ENCODE peak calls at places on chromosomes 7 and 10, in four cellular contexts. V, Y, B and C are unnamed samples.

GRCh38 chr10:102796407-102797176 is 40.6 kb downstream of the CYP17A1 start:
- DNase-seq in V (no peak), Y (peak; percentile 60), B (no peak), C (peak; percentile 49)

GRCh38 chr7:25922296-25922695 is 229.7 kb upstream of the NFE2L3 start:
- DNase-seq in V (no peak), Y (no peak), B (no peak), C (peak; percentile 42)

GRCh38 chr7:32937344-32938174 is 19.7 kb upstream of the FKBP9 start:
- DNase-seq in V (no peak), Y (no peak), B (no peak), C (no peak)

GRCh38 chr10:15224948-15225347 is 56.5 kb upstream of the NMT2 start:
- DNase-seq in V (no peak), Y (no peak), B (no peak), C (no peak)

GRCh38 chr7:29900745-29901144 is 88.9 kb downstream of the SCRN1 start:
- DNase-seq in V (no peak), Y (no peak), B (no peak), C (no peak)

GRCh38 chr10:110433740-110434139 is 64.0 kb upstream of the DUSP5 start:
- DNase-seq in V (no peak), Y (no peak), B (no peak), C (no peak)

GRCh38 chr10:13698217-13698616 is 111.5 kb downstream of the PRPF18 start:
- DNase-seq in V (no peak), Y (no peak), B (no peak), C (no peak)

GRCh38 chr10:75375828-75376227 is 25.7 kb downstream of the ZNF503 start:
- DNase-seq in V (no peak), Y (peak; percentile 10), B (no peak), C (no peak)

GRCh38 chr10:127041561-127041960 is 136.3 kb downstream of the DOCK1 start:
- DNase-seq in V (no peak), Y (no peak), B (no peak), C (peak; percentile 3)

GRCh38 chr10:32947586-32947985 is 10.4 kb downstream of the ITGB1 start:
- DNase-seq in V (no peak), Y (no peak), B (no peak), C (no peak)

GRCh38 chr10:110208614-110209398 is 1.4 kb downstream of the MXI1 start:
- DNase-seq in V (peak; percentile 54), Y (peak; percentile 62), B (peak; percentile 60), C (no peak)

GRCh38 chr10:132272061-132272766 is 35.5 kb downstream of the STK32C start:
- DNase-seq in V (no peak), Y (peak; percentile 84), B (no peak), C (no peak)

GRCh38 chr7:12771378-12771877 is 84.0 kb downstream of the ARL4A start:
- DNase-seq in V (no peak), Y (peak; percentile 46), B (no peak), C (no peak)